ENCODE peak calls at places on chromosome 2, in eight cellular contexts. Z is HFFc6; F is AG04450; C is CD4-positive, alpha-beta T cell; D is MM.1S; P is prostate gland; L is A549; J is AG04449. W is an unnamed sample.

GRCh38 chr2:16275718-16276117 is 335.4 kb downstream of the MYCN start:
- DNase-seq in Z (no peak), F (no peak), C (no peak), D (no peak), P (no peak), L (no peak), J (no peak), W (no peak)

GRCh38 chr2:96962567-96963203 is 23.7 kb downstream of the FAM178B start:
- DNase-seq in Z (no peak), F (no peak), C (peak; percentile 94), D (peak; percentile 53), P (no peak), L (no peak), J (no peak), W (peak; percentile 41)

GRCh38 chr2:45826889-45827635 is 175.6 kb downstream of the PRKCE start:
- DNase-seq in Z (peak; percentile 90), F (no peak), C (no peak), D (no peak), P (no peak), L (no peak), J (no peak), W (no peak)

GRCh38 chr2:147275943-147276342 is 568.9 kb upstream of the ACVR2A start:
- DNase-seq in Z (no peak), F (no peak), C (no peak), D (no peak), P (no peak), L (no peak), J (no peak), W (no peak)

GRCh38 chr2:197152451-197153228 is 157.9 kb downstream of the ANKRD44 start:
- DNase-seq in Z (peak; percentile 21), F (no peak), C (peak; percentile 32), D (no peak), P (no peak), L (peak; percentile 19), J (peak; percentile 71), W (peak; percentile 68)

GRCh38 chr2:19559596-19560240 is 201.3 kb upstream of the OSR1 start:
- DNase-seq in Z (no peak), F (no peak), C (peak; percentile 5), D (peak; percentile 90), P (no peak), L (no peak), J (no peak), W (no peak)

GRCh38 chr2:159609933-159610523 is 6.3 kb downstream of the BAZ2B start:
- DNase-seq in Z (no peak), F (no peak), C (no peak), D (no peak), P (no peak), L (no peak), J (no peak), W (no peak)

GRCh38 chr2:61018319-61018750 is 280 bp upstream of the PUS10 start:
- DNase-seq in Z (no peak), F (no peak), C (no peak), D (no peak), P (no peak), L (no peak), J (no peak), W (no peak)

GRCh38 chr2:107809835-107810234 is 16.9 kb upstream of the RGPD4 start:
- DNase-seq in Z (no peak), F (no peak), C (no peak), D (no peak), P (no peak), L (no peak), J (no peak), W (no peak)

GRCh38 chr2:239978381-239978780 is 46.8 kb downstream of the NDUFA10 start:
- DNase-seq in Z (no peak), F (no peak), C (no peak), D (no peak), P (no peak), L (no peak), J (no peak), W (peak; percentile 94)

GRCh38 chr2:148875387-148876051 is 492 bp downstream of the KIF5C start:
- DNase-seq in Z (no peak), F (no peak), C (peak; percentile 9), D (no peak), P (no peak), L (no peak), J (no peak), W (no peak)

GRCh38 chr2:133509777-133510176 is 58.5 kb downstream of the NCKAP5 start:
- DNase-seq in Z (no peak), F (no peak), C (no peak), D (no peak), P (no peak), L (no peak), J (no peak), W (no peak)

GRCh38 chr2:135037831-135038230 is 9.4 kb downstream of the MAP3K19 start:
- DNase-seq in Z (peak; percentile 24), F (no peak), C (no peak), D (no peak), P (no peak), L (no peak), J (no peak), W (no peak)

GRCh38 chr2:207504513-207505171 is 25.1 kb upstream of the CREB1 start:
- DNase-seq in Z (peak; percentile 14), F (no peak), C (no peak), D (no peak), P (peak; percentile 13), L (no peak), J (peak; percentile 67), W (no peak)

DNA sequence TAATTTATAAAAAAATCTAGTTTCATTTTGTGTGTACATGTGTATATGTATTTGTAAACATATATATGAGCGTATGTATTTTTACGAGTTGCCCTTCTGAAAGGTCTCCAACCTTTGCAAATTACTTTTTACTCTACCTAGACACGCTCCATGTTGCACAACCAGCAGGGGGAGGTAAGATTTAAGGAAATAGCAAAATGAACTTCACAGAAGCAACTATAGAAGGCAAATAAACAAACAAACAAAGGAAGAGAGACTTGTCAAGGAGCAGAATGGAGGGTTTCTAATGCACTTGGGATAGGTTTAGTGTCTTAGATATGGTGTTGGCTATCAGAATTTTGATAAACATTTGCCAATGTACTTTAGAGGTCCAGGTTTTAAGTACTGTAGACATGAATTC is 820.5 kb upstream of the POU3F3 start:
- DNase-seq in Z (no peak), F (no peak), C (no peak), D (peak; percentile 49), P (no peak), L (peak; percentile 44), J (no peak), W (no peak)
- TF ChIP-seq CTCF in Z (no peak), F (no peak), C (no peak), D (peak; percentile 71), P (peak; percentile 33), L (peak; percentile 55), J (no peak), W (no peak)

GRCh38 chr2:189171956-189172609 is 7.5 kb downstream of the COL5A2 start:
- DNase-seq in Z (no peak), F (no peak), C (no peak), D (no peak), P (no peak), L (no peak), J (no peak), W (no peak)
- TF ChIP-seq CTCF in Z (peak; percentile 62), F (peak; percentile 19), C (no peak), D (no peak), P (no peak), L (no peak), J (no peak), W (no peak)

GRCh38 chr2:202267495-202267894 is 1.9 kb downstream of the NOP58 start:
- DNase-seq in Z (no peak), F (no peak), C (no peak), D (peak; percentile 11), P (no peak), L (no peak), J (no peak), W (no peak)

GRCh38 chr2:202265467-202266277 is at the start of gene NOP58:
- DNase-seq in Z (peak; percentile 95), F (peak; percentile 84), C (peak; percentile 90), D (peak; percentile 97), P (peak; percentile 96), L (peak; percentile 95), J (peak; percentile 67), W (peak; percentile 86)

GRCh38 chr2:202261531-202261930 is 4.0 kb upstream of the NOP58 start:
- DNase-seq in Z (peak; percentile 62), F (no peak), C (no peak), D (no peak), P (no peak), L (peak; percentile 32), J (no peak), W (no peak)
- TF ChIP-seq CTCF in Z (no peak), F (no peak), C (no peak), D (no peak), P (no peak), L (no peak), J (no peak), W (no peak)

DNA sequence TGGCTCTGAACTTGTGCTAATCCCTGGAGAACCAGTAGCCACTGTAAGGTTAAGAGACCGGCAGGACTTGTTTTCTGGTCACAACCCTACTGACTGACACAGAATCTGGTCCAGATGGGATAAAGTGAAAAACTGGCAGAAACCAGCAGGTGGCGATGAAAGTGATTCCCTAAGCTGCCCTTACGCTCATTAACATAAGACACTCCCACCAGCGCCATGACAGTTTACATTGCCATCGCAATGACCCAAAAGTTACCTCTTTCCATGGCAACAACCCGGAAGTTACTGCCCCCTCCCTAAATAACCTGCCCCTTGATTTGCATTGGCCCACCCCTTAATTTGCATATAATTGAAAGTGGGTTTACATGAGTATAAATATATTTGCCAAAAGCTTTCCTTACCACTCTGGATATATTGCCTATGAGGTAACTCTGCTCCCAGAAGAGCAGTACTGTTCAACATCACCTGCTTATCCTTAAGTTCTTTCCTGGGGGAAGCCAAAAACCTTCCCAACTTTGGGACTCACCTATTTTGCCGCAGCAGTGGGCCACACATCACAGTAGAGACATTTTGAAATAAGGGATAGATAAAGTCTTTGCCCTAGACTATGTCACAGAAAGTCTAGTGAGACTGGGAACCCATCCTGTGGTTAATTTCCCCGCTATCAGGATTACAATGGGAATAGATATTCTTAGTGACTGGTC is 35.8 kb upstream of the AFF3 start:
- DNase-seq in Z (no peak), F (no peak), C (no peak), D (peak; percentile 24), P (no peak), L (peak; percentile 91), J (no peak), W (no peak)
- TF ChIP-seq CTCF in Z (peak; percentile 66), F (peak; percentile 45), C (no peak), D (peak; percentile 25), P (peak; percentile 26), L (peak; percentile 45), J (no peak), W (peak; percentile 56)

GRCh38 chr2:218292700-218293014 is 354 bp upstream of the TMBIM1 start:
- DNase-seq in Z (no peak), F (no peak), C (no peak), D (no peak), P (no peak), L (no peak), J (no peak), W (no peak)
- TF ChIP-seq CTCF in Z (peak; percentile 53), F (no peak), C (no peak), D (no peak), P (no peak), L (no peak), J (no peak), W (peak; percentile 74)

W was measured in CD14-positive monocyte.